ENCODE peak calls at places on chromosomes 16 and 17, in six cellular contexts. O is bronchial epithelial cell; H is pancreas; Y is SK-MEL-5; X is activated T-cell treated with anti-CD3 and anti-CD28 coated beads, Interleukin-2, amount 50 U/mL, for 72 hours; Q is BE2C. M is an unnamed sample.

GRCh38 chr17:81523139-81524062 is 4.8 kb upstream of the FSCN2 start:
- DNase-seq in O (no peak), H (peak; percentile 15), Y (no peak), X (no peak), Q (peak; percentile 63), M (peak; percentile 18)

GRCh38 chr16:12201863-12202262 is 225.3 kb downstream of the SNX29 start:
- DNase-seq in O (no peak), H (no peak), Y (no peak), X (no peak), Q (no peak), M (no peak)

GRCh38 chr16:50208460-50208931 is 55.4 kb downstream of the TENT4B start:
- DNase-seq in O (peak; percentile 58), H (no peak), Y (no peak), X (no peak), Q (no peak), M (no peak)

GRCh38 chr16:81863630-81864352 is 84.7 kb downstream of the PLCG2 start:
- DNase-seq in O (no peak), H (no peak), Y (no peak), X (no peak), Q (no peak), M (no peak)

GRCh38 chr17:78708510-78708973 is 73.5 kb downstream of the CYTH1 start:
- DNase-seq in O (peak; percentile 58), H (peak; percentile 73), Y (peak; percentile 96), X (peak; percentile 63), Q (peak; percentile 79), M (peak; percentile 73)

GRCh38 chr17:82865274-82865673 is 25.5 kb upstream of the ZNF750 start:
- DNase-seq in O (no peak), H (no peak), Y (no peak), X (no peak), Q (no peak), M (no peak)

GRCh38 chr17:5329784-5330557 is 47.9 kb downstream of the RABEP1 start:
- DNase-seq in O (no peak), H (no peak), Y (no peak), X (no peak), Q (no peak), M (no peak)

GRCh38 chr17:12522743-12523181 is 142.9 kb upstream of the MYOCD start:
- DNase-seq in O (peak; percentile 72), H (no peak), Y (no peak), X (no peak), Q (no peak), M (peak; percentile 13)

GRCh38 chr17:55726440-55726839 is 3.8 kb upstream of the TMEM100 start:
- DNase-seq in O (peak; percentile 85), H (no peak), Y (peak; percentile 44), X (no peak), Q (peak; percentile 80), M (peak; percentile 54)

GRCh38 chr17:72150632-72151460 is 30.0 kb downstream of the SOX9 start:
- DNase-seq in O (no peak), H (no peak), Y (no peak), X (no peak), Q (no peak), M (no peak)

GRCh38 chr17:17018021-17018441 is 24.2 kb upstream of the MPRIP start:
- DNase-seq in O (no peak), H (no peak), Y (no peak), X (no peak), Q (no peak), M (peak; percentile 20)

GRCh38 chr17:1647802-1648581 is 1.7 kb downstream of the RILP start:
- DNase-seq in O (peak; percentile 12), H (no peak), Y (peak; percentile 43), X (no peak), Q (peak; percentile 26), M (no peak)

M was measured in ovary.